ENCODE peak calls at places on chromosomes 7 and 10, in nine cellular contexts. C, J, Q, T, B, R, L, X and V are unnamed samples.

GRCh38 chr10:34994565-34995142 is 95.5 kb downstream of the CUL2 start:
- DNase-seq in X (peak), C (peak), T (peak), B (peak), R (peak), Q (peak), J (peak), L (peak), V (peak)

GRCh38 chr10:91883549-91884542 is 25.4 kb downstream of the FGFBP3 start:
- DNase-seq in L (peak), Q (no peak), T (no peak), C (peak), R (no peak), J (no peak), X (peak), B (peak), V (no peak)

GRCh38 chr10:14860782-14861181 is 17.9 kb upstream of the SUV39H2 start:
- DNase-seq in C (no peak), R (no peak), T (no peak), Q (no peak), J (no peak), B (no peak), L (no peak), X (no peak), V (no peak)

GRCh38 chr7:107151538-107151937 is 17.3 kb upstream of the HBP1 start:
- DNase-seq in R (no peak), Q (no peak), B (no peak), T (no peak), L (no peak), C (no peak), X (no peak), J (no peak), V (no peak)

GRCh38 chr10:108051218-108051617 is 886.7 kb upstream of the SORCS1 start:
- DNase-seq in C (no peak), T (no peak), R (no peak), J (no peak), Q (no peak), L (no peak), B (no peak), X (no peak), V (no peak)

GRCh38 chr10:122236690-122237306 is 34.3 kb upstream of the BTBD16 start:
- DNase-seq in C (peak), B (no peak), T (no peak), L (no peak), Q (no peak), X (no peak), R (no peak), J (no peak), V (no peak)

GRCh38 chr7:27933691-27934565 is 194.0 kb downstream of the TAX1BP1 start:
- DNase-seq in Q (no peak), L (peak), C (no peak), X (peak), B (peak), J (no peak), T (peak), R (peak), V (no peak)

GRCh38 chr10:84329094-84329611 is 764 bp downstream of the CCSER2 start:
- DNase-seq in R (peak), Q (peak), X (peak), L (no peak), C (peak), J (no peak), B (peak), T (peak), V (peak)

GRCh38 chr7:135650831-135651573 is 11.3 kb upstream of the STMP1 start:
- DNase-seq in X (peak), T (no peak), Q (no peak), B (peak), C (no peak), L (no peak), R (no peak), J (no peak), V (no peak)

GRCh38 chr7:151241755-151242096 is 6.8 kb downstream of the SMARCD3 start:
- DNase-seq in L (no peak), C (no peak), T (no peak), J (no peak), X (no peak), Q (no peak), R (no peak), B (no peak), V (no peak)

GRCh38 chr10:103278862-103279298 is 1.9 kb downstream of the INA start:
- DNase-seq in B (peak), Q (peak), C (peak), J (peak), L (peak), R (peak), X (peak), T (peak), V (peak)

GRCh38 chr7:80403686-80404241 is 108.1 kb downstream of the GNAT3 start:
- DNase-seq in L (no peak), B (no peak), R (no peak), J (no peak), C (no peak), T (no peak), Q (no peak), X (peak), V (no peak)

GRCh38 chr7:94656658-94656924 is 658 bp upstream of the SGCE start:
- DNase-seq in L (peak), J (no peak), Q (no peak), X (no peak), R (no peak), T (peak), C (no peak), B (no peak), V (no peak)

GRCh38 chr10:290026-290725 is 154.9 kb downstream of the ZMYND11 start:
- DNase-seq in T (no peak), C (no peak), B (no peak), J (no peak), X (peak), R (no peak), Q (no peak), L (no peak), V (no peak)

GRCh38 chr10:63664341-63664885 is 143.2 kb downstream of the REEP3 start:
- DNase-seq in C (no peak), T (no peak), X (no peak), L (no peak), Q (no peak), B (no peak), R (no peak), J (no peak), V (no peak)

GRCh38 chr10:121654021-121654545 is 55.8 kb upstream of the FGFR2 start:
- DNase-seq in R (no peak), B (peak), L (no peak), Q (no peak), J (no peak), T (no peak), X (no peak), C (no peak), V (no peak)

GRCh38 chr7:27165089-27165654 is at the start of gene HOXA9:
- DNase-seq in J (no peak), Q (no peak), X (no peak), R (no peak), B (peak), C (peak), L (peak), T (peak), V (no peak)

GRCh38 chr10:11358046-11358445 is 253.4 kb downstream of the USP6NL start:
- DNase-seq in T (no peak), X (no peak), L (no peak), B (no peak), R (no peak), Q (no peak), C (no peak), J (no peak), V (no peak)

GRCh38 chr10:76317078-76317477 is 885.7 kb downstream of the LRMDA start:
- DNase-seq in C (no peak), B (no peak), T (no peak), L (no peak), J (no peak), R (no peak), Q (no peak), X (no peak), V (no peak)

GRCh38 chr10:124648738-124649137 is 95.4 kb downstream of the FAM53B start:
- DNase-seq in R (no peak), C (peak), Q (peak), T (peak), X (peak), B (peak), L (no peak), J (no peak), V (peak)

GRCh38 chr7:2279873-2280272 is 34.4 kb downstream of the SNX8 start:
- DNase-seq in C (no peak), J (no peak), X (peak), R (no peak), B (no peak), L (no peak), T (no peak), Q (no peak), V (no peak)

GRCh38 chr10:71697938-71698709 is 21.5 kb downstream of the C10orf105 start:
- DNase-seq in L (no peak), T (no peak), J (no peak), R (no peak), X (no peak), B (no peak), Q (no peak), C (no peak), V (peak)

GRCh38 chr10:113945075-113945686 is 90.7 kb downstream of the NHLRC2 start:
- DNase-seq in B (peak), C (peak), L (no peak), Q (no peak), X (peak), J (peak), T (peak), R (no peak), V (no peak)

GRCh38 chr10:101577121-101577871 is 10.8 kb downstream of the POLL start:
- DNase-seq in T (no peak), B (no peak), C (no peak), R (no peak), J (no peak), X (no peak), Q (no peak), L (no peak), V (no peak)

GRCh38 chr10:126137557-126138221 is 241.3 kb downstream of the FANK1 start:
- DNase-seq in B (peak), R (no peak), Q (no peak), T (no peak), X (no peak), L (no peak), J (no peak), C (no peak), V (no peak)
- TF ChIP-seq CTCF in B (no peak), R (no peak), Q (no peak), T (no peak), X (no peak), L (no peak), J (no peak), C (no peak), V (no peak)

DNA sequence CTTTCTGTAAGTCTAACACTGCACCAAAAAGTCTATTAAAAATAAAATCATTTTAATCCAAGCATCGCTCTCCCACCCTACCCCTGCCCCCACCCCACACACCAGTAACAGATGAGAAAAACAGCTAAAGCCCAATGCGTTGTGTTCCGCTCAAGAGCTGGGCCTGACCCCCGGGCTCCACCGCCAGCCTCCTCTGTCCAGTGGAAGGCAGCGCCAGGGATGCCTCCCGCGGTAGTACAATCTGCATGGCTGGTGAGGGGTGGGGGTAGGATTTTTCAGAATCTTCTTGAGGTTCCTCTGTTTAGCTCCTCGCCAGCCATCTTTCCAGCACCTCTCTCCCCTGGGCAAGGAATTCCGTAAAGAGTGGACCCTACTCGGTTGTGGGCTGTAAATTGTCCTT is 12.1 kb downstream of the THSD7A start:
- DNase-seq in L (no peak), X (no peak), R (no peak), Q (no peak), B (no peak), T (no peak), C (no peak), J (no peak), V (no peak)
- TF ChIP-seq CTCF in L (no peak), X (no peak), R (no peak), Q (no peak), B (no peak), T (no peak), C (no peak), J (no peak), V (no peak)

GRCh38 chr7:142481548-142481947 is 223.7 kb upstream of the PRSS58 start:
- DNase-seq in B (peak), Q (no peak), J (no peak), T (no peak), X (peak), L (no peak), C (no peak), R (no peak), V (no peak)
- TF ChIP-seq CTCF in B (peak), Q (no peak), J (no peak), T (no peak), X (peak), L (no peak), C (peak), R (peak), V (no peak)

GRCh38 chr10:88064608-88065383 is 201.4 kb downstream of the PTEN start:
- DNase-seq in L (no peak), Q (no peak), R (no peak), J (no peak), T (peak), C (peak), B (no peak), X (peak), V (peak)

GRCh38 chr10:88062798-88063472 is 199.5 kb downstream of the PTEN start:
- DNase-seq in L (no peak), X (peak), T (no peak), B (peak), J (no peak), C (peak), Q (no peak), R (no peak), V (no peak)

GRCh38 chr10:88063861-88064521 is 200.6 kb downstream of the PTEN start:
- DNase-seq in L (no peak), T (no peak), R (no peak), Q (no peak), X (no peak), B (no peak), C (no peak), J (no peak), V (no peak)

GRCh38 chr10:88060762-88061161 is 197.3 kb downstream of the PTEN start:
- DNase-seq in J (no peak), X (no peak), L (no peak), R (no peak), B (no peak), T (no peak), Q (no peak), C (no peak), V (no peak)

DNA sequence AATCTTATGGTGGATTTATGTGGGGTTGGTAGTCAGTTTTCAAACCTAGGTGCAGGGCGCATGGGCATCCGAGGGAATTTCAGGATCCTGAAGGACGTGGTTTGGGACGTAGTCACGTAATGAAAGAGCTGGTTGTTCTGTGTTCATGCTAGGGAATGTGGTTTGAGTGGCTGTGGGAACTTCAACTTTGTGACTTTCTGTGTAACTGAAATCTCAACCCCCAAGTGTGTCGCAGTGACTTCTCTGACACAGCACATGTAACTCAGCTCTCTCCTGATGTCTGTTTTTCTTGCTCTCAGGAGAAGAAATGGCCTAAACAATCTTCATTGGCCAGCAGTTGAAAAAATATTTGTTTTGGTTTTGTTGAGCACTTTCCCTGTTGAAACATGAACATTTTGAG is 199.0 kb downstream of the PTEN start:
- DNase-seq in X (no peak), J (no peak), B (peak), T (no peak), R (no peak), L (no peak), Q (no peak), C (no peak), V (no peak)
- TF ChIP-seq CTCF in X (no peak), J (no peak), B (no peak), T (no peak), R (no peak), L (no peak), Q (no peak), C (no peak), V (no peak)

GRCh38 chr10:130338588-130339070 is 202.4 kb downstream of the GLRX3 start:
- DNase-seq in T (no peak), X (no peak), C (no peak), J (no peak), Q (no peak), B (no peak), R (no peak), L (no peak), V (no peak)

GRCh38 chr10:130339091-130339490 is 202.9 kb downstream of the GLRX3 start:
- DNase-seq in T (no peak), R (no peak), X (no peak), Q (no peak), J (no peak), B (no peak), C (no peak), L (no peak), V (no peak)

GRCh38 chr10:130339911-130340310 is 203.7 kb downstream of the GLRX3 start:
- DNase-seq in J (no peak), R (no peak), T (no peak), X (no peak), L (no peak), B (no peak), C (no peak), Q (no peak), V (no peak)

GRCh38 chr10:130340816-130341215 is 204.6 kb downstream of the GLRX3 start:
- DNase-seq in R (no peak), L (no peak), Q (no peak), X (no peak), B (no peak), C (no peak), J (no peak), T (no peak), V (no peak)

DNA sequence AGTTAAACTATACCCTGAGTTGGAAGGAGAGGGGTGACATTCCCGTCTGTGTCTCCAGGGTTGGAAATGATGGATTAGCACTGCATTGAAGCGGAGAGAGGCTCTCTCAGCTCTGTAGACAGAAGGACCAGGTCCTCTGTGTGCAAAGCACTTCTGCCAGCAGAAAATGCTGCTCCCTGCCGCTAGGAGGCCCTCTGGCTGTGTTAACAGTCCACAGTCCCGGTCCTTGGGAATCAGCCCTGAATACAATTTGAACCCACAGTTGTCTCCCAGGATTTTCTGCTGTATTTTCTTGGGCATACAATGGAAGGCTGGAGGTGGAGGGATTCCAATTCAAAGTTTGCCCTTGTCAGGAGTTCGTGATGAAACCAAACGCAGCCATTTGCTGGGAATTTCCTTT is 205.1 kb downstream of the GLRX3 start:
- DNase-seq in C (no peak), Q (no peak), L (no peak), T (no peak), X (no peak), R (peak), J (no peak), B (no peak), V (peak)
- TF ChIP-seq CTCF in C (no peak), Q (no peak), L (no peak), T (peak), X (no peak), R (peak), J (no peak), B (no peak), V (peak)

GRCh38 chr7:34902181-34902580 is 135.1 kb downstream of the DPY19L1 start:
- DNase-seq in C (no peak), B (no peak), Q (no peak), L (no peak), X (no peak), T (no peak), R (no peak), J (no peak), V (no peak)

GRCh38 chr7:34895202-34895601 is 142.1 kb downstream of the DPY19L1 start:
- DNase-seq in Q (no peak), L (no peak), X (no peak), C (no peak), R (no peak), J (no peak), T (no peak), B (no peak), V (no peak)

GRCh38 chr7:34904987-34905386 is 132.3 kb downstream of the DPY19L1 start:
- DNase-seq in Q (no peak), L (no peak), R (no peak), C (peak), T (no peak), J (no peak), B (no peak), X (no peak), V (no peak)

DNA sequence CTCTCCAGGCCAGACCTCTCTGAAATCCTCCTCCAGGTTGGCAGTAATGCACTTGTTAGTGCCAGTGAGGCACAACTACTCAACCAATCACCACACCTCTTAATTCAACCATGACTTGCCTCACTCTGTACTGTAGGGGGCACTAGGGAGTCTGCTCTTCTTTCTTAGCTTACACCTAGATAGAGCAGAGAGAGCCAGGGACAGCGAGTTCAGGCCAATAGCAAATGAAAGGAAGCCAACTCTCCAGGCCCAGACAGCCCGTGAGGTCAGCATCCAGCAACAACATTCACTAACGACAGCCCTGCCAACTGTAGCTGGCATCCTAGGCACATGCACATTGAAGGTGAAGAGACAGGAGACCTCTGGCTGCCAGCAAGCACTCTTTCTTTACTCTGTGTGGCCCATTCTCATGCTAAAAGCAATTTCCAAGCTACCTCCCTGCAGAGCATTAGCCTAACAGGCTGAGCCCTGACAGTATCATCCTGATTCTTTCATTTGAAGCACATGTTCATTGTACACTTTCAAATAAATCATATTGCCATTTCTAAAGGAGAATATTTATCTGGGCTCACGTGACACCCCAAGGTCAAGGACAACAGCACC is 136.3 kb downstream of the DPY19L1 start:
- DNase-seq in B (no peak), J (no peak), L (peak), X (peak), Q (no peak), T (peak), R (peak), C (peak), V (no peak)
- TF ChIP-seq CTCF in B (peak), J (peak), L (peak), X (peak), Q (no peak), T (peak), R (peak), C (peak), V (peak)

DNA sequence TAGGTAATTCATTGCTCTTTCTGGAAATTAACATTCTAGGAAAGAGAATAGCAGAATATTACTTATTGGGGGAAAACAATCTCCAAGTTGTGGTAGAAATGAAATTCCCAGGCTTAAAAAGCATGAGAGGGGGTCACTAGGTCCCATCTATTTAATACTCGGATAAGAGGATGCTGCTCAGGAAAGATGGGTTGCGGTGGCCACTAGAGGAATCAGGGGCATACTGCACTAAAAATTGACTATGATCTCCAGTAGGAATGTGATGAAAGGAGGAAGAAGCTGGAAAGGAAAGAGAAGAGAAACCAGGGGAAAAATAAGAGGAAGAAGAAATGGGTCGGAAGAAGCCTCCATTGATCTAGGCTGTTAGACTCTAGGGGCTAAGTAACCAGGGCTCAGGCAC is 192.8 kb downstream of the GPAM start:
- DNase-seq in T (peak), B (no peak), Q (no peak), J (no peak), C (no peak), L (peak), X (no peak), R (no peak), V (no peak)
- TF ChIP-seq CTCF in T (no peak), B (no peak), Q (no peak), J (no peak), C (no peak), L (no peak), X (no peak), R (peak), V (no peak)